ENCODE peak calls at places on chromosome 16, in six cellular contexts. One of them, this sample, is unnamed.

GRCh38 chr16:68707341-68708152 is 29.5 kb upstream of the CDH1 start:
- DNase-seq in GM04504: no peak
- DNase-seq in NCI-H2107: no peak
- DNase-seq in foreskin fibroblast: no peak
- DNase-seq in hippocampal formation: no peak
- DNase-seq in choroid plexus epithelial cell: peak; percentile 37
- DNase-seq in this sample: no peak

GRCh38 chr16:86044241-86044671 is 145.3 kb downstream of the IRF8 start:
- DNase-seq in NCI-H2107: no peak
- DNase-seq in foreskin fibroblast: peak; percentile 47
- DNase-seq in GM04504: peak; percentile 2
- DNase-seq in hippocampal formation: no peak
- DNase-seq in choroid plexus epithelial cell: peak; percentile 65
- DNase-seq in this sample: no peak

GRCh38 chr16:35639233-35640205 is 2180.1 kb downstream of the TP53TG3F start:
- DNase-seq in choroid plexus epithelial cell: no peak
- DNase-seq in foreskin fibroblast: no peak
- DNase-seq in GM04504: no peak
- DNase-seq in hippocampal formation: no peak
- DNase-seq in NCI-H2107: no peak
- DNase-seq in this sample: no peak

GRCh38 chr16:25063102-25063501 is 47.9 kb upstream of the ARHGAP17 start:
- DNase-seq in NCI-H2107: no peak
- DNase-seq in choroid plexus epithelial cell: no peak
- DNase-seq in hippocampal formation: no peak
- DNase-seq in GM04504: no peak
- DNase-seq in foreskin fibroblast: no peak
- DNase-seq in this sample: no peak

GRCh38 chr16:8310356-8310755 is 280.0 kb downstream of the TMEM114 start:
- DNase-seq in NCI-H2107: no peak
- DNase-seq in GM04504: no peak
- DNase-seq in choroid plexus epithelial cell: no peak
- DNase-seq in foreskin fibroblast: no peak
- DNase-seq in hippocampal formation: no peak
- DNase-seq in this sample: no peak

GRCh38 chr16:72942021-72942420 is 105.9 kb downstream of the ZFHX3 start:
- DNase-seq in GM04504: no peak
- DNase-seq in NCI-H2107: no peak
- DNase-seq in choroid plexus epithelial cell: no peak
- DNase-seq in hippocampal formation: no peak
- DNase-seq in foreskin fibroblast: no peak
- DNase-seq in this sample: no peak

GRCh38 chr16:2471016-2471652 is at the start of gene NTN3:
- DNase-seq in hippocampal formation: no peak
- DNase-seq in GM04504: no peak
- DNase-seq in NCI-H2107: peak; percentile 54
- DNase-seq in choroid plexus epithelial cell: no peak
- DNase-seq in foreskin fibroblast: peak; percentile 70
- DNase-seq in this sample: no peak

GRCh38 chr16:75491876-75492275 is 3.4 kb downstream of the CHST6 start:
- DNase-seq in hippocampal formation: peak; percentile 81
- DNase-seq in foreskin fibroblast: peak; percentile 63
- DNase-seq in NCI-H2107: peak; percentile 79
- DNase-seq in GM04504: no peak
- DNase-seq in choroid plexus epithelial cell: no peak
- DNase-seq in this sample: peak; percentile 68

GRCh38 chr16:46871587-46871986 is 12.6 kb upstream of the GPT2 start:
- DNase-seq in NCI-H2107: no peak
- DNase-seq in foreskin fibroblast: no peak
- DNase-seq in choroid plexus epithelial cell: no peak
- DNase-seq in GM04504: no peak
- DNase-seq in hippocampal formation: no peak
- DNase-seq in this sample: no peak

GRCh38 chr16:10871157-10871991 is 5.6 kb upstream of the CIITA start:
- DNase-seq in foreskin fibroblast: peak; percentile 97
- DNase-seq in GM04504: peak; percentile 63
- DNase-seq in NCI-H2107: no peak
- DNase-seq in hippocampal formation: no peak
- DNase-seq in choroid plexus epithelial cell: peak; percentile 78
- DNase-seq in this sample: no peak

GRCh38 chr16:56987692-56988091 is 1.7 kb upstream of the NLRC5 start:
- DNase-seq in foreskin fibroblast: no peak
- DNase-seq in choroid plexus epithelial cell: no peak
- DNase-seq in GM04504: no peak
- DNase-seq in NCI-H2107: no peak
- DNase-seq in hippocampal formation: no peak
- DNase-seq in this sample: no peak

GRCh38 chr16:57575468-57576277 is 33.2 kb downstream of the ADGRG5 start:
- DNase-seq in foreskin fibroblast: no peak
- DNase-seq in NCI-H2107: no peak
- DNase-seq in choroid plexus epithelial cell: no peak
- DNase-seq in GM04504: no peak
- DNase-seq in hippocampal formation: no peak
- DNase-seq in this sample: no peak

GRCh38 chr16:70701596-70701995 is 15.7 kb upstream of the MTSS2 start:
- DNase-seq in hippocampal formation: no peak
- DNase-seq in foreskin fibroblast: no peak
- DNase-seq in NCI-H2107: no peak
- DNase-seq in choroid plexus epithelial cell: no peak
- DNase-seq in GM04504: no peak
- DNase-seq in this sample: no peak

GRCh38 chr16:85924675-85925074 is 25.7 kb downstream of the IRF8 start:
- DNase-seq in choroid plexus epithelial cell: no peak
- DNase-seq in GM04504: no peak
- DNase-seq in hippocampal formation: no peak
- DNase-seq in NCI-H2107: no peak
- DNase-seq in foreskin fibroblast: peak; percentile 41
- DNase-seq in this sample: no peak

GRCh38 chr16:15865742-15866141 is 8.9 kb upstream of the MYH11 start:
- DNase-seq in GM04504: no peak
- DNase-seq in foreskin fibroblast: no peak
- DNase-seq in choroid plexus epithelial cell: peak; percentile 24
- DNase-seq in hippocampal formation: no peak
- DNase-seq in NCI-H2107: no peak
- DNase-seq in this sample: no peak

This sample was measured in amygdala.